ENCODE peak calls at places on chromosomes 11 and 22, in eight cellular contexts. O, R, C, H, X, M, U and L are unnamed samples.

GRCh38 chr11:117239295-117239694 is 6.8 kb downstream of the RNF214 start:
- DNase-seq in M (no peak), X (no peak), H (peak), R (no peak), C (no peak), U (peak), O (no peak), L (no peak)

GRCh38 chr11:57410287-57410686 is 16.6 kb downstream of the SLC43A3 start:
- DNase-seq in R (no peak), H (peak), C (no peak), U (no peak), M (no peak), X (no peak), O (no peak), L (no peak)

GRCh38 chr11:126024143-126024542 is 38.5 kb downstream of the CDON start:
- DNase-seq in R (no peak), H (no peak), C (no peak), O (no peak), U (no peak), X (no peak), M (no peak), L (no peak)

GRCh38 chr11:66492161-66492865 is 12.1 kb downstream of the DPP3 start:
- DNase-seq in X (no peak), C (no peak), M (no peak), H (no peak), U (no peak), R (no peak), O (no peak), L (no peak)

GRCh38 chr11:11505701-11506100 is 116.1 kb downstream of the GALNT18 start:
- DNase-seq in R (no peak), C (no peak), H (no peak), X (no peak), O (no peak), M (no peak), U (no peak), L (no peak)

GRCh38 chr11:75635009-75635909 is 33.6 kb downstream of the MAP6 start:
- DNase-seq in M (peak), X (no peak), U (no peak), C (no peak), O (no peak), R (no peak), H (peak), L (no peak)

GRCh38 chr11:26227311-26227710 is 104.6 kb upstream of the ANO3 start:
- DNase-seq in C (no peak), H (peak), M (no peak), R (no peak), X (no peak), O (no peak), U (no peak), L (no peak)

GRCh38 chr22:43631201-43631600 is 180.9 kb downstream of the EFCAB6 start:
- DNase-seq in H (no peak), M (no peak), U (no peak), O (no peak), R (no peak), X (no peak), C (no peak), L (no peak)

GRCh38 chr22:24482586-24482985 is 12.5 kb upstream of the UPB1 start:
- DNase-seq in H (no peak), M (no peak), R (peak), O (no peak), U (no peak), C (no peak), X (no peak), L (no peak)

GRCh38 chr11:125701858-125702621 is 21.4 kb upstream of the ACRV1 start:
- DNase-seq in R (no peak), H (no peak), X (no peak), U (no peak), C (no peak), M (no peak), O (no peak), L (no peak)

GRCh38 chr11:15989685-15990084 is 366.7 kb downstream of the SOX6 start:
- DNase-seq in X (no peak), O (no peak), C (no peak), U (no peak), R (no peak), M (no peak), H (no peak), L (no peak)

GRCh38 chr11:62123669-62124185 is at the start of gene INCENP:
- DNase-seq in U (peak), C (peak), X (peak), H (peak), R (peak), M (peak), O (peak), L (peak)

GRCh38 chr11:36333468-36333867 is 37.4 kb downstream of the PRR5L start:
- DNase-seq in O (no peak), U (no peak), C (no peak), H (no peak), X (no peak), R (no peak), M (no peak), L (no peak)